ENCODE peak calls at places on chromosomes 3 and 15, in five cellular contexts. One of them, this sample, is unnamed.

GRCh38 chr3:112053229-112053628 is 18.7 kb downstream of the TMPRSS7 start:
- DNase-seq in left lung: no peak
- DNase-seq in HAP-1: peak; percentile 11
- DNase-seq in GM23338: no peak
- DNase-seq in HepG2: no peak
- DNase-seq in this sample: no peak

GRCh38 chr15:74817370-74817737 is 4.7 kb downstream of the LMAN1L start:
- DNase-seq in left lung: no peak
- DNase-seq in HAP-1: peak; percentile 53
- DNase-seq in GM23338: no peak
- DNase-seq in HepG2: peak; percentile 56
- DNase-seq in this sample: no peak

GRCh38 chr3:188780188-188781147 is 391.3 kb upstream of the TPRG1 start:
- DNase-seq in left lung: peak; percentile 46
- DNase-seq in HAP-1: no peak
- DNase-seq in GM23338: no peak
- DNase-seq in HepG2: peak; percentile 4
- DNase-seq in this sample: no peak

GRCh38 chr3:111762535-111762934 is 96.5 kb upstream of the PHLDB2 start:
- DNase-seq in left lung: no peak
- DNase-seq in HAP-1: no peak
- DNase-seq in GM23338: no peak
- DNase-seq in HepG2: no peak
- DNase-seq in this sample: no peak

GRCh38 chr15:72050700-72051099 is 67.2 kb downstream of the MYO9A start:
- DNase-seq in left lung: no peak
- DNase-seq in HAP-1: no peak
- DNase-seq in GM23338: no peak
- DNase-seq in HepG2: no peak
- DNase-seq in this sample: no peak

GRCh38 chr3:65285956-65286355 is 598.2 kb upstream of the ADAMTS9 start:
- DNase-seq in left lung: no peak
- DNase-seq in HAP-1: no peak
- DNase-seq in GM23338: no peak
- DNase-seq in HepG2: no peak
- DNase-seq in this sample: no peak

GRCh38 chr3:107775958-107776357 is 253.2 kb downstream of the BBX start:
- DNase-seq in left lung: no peak
- DNase-seq in HAP-1: no peak
- DNase-seq in GM23338: no peak
- DNase-seq in HepG2: no peak
- DNase-seq in this sample: no peak

GRCh38 chr15:70100495-70101331 is 3.0 kb upstream of the TLE3 start:
- DNase-seq in left lung: peak; percentile 77
- DNase-seq in HAP-1: peak; percentile 77
- DNase-seq in GM23338: peak; percentile 53
- DNase-seq in HepG2: peak; percentile 12
- DNase-seq in this sample: peak; percentile 66

GRCh38 chr15:85339976-85340665 is 40.3 kb upstream of the AKAP13 start:
- DNase-seq in left lung: no peak
- DNase-seq in HAP-1: no peak
- DNase-seq in GM23338: no peak
- DNase-seq in HepG2: no peak
- DNase-seq in this sample: no peak

GRCh38 chr3:37127340-37127739 is 47.0 kb downstream of the LRRFIP2 start:
- DNase-seq in left lung: no peak
- DNase-seq in HAP-1: no peak
- DNase-seq in GM23338: no peak
- DNase-seq in HepG2: peak; percentile 85
- DNase-seq in this sample: no peak

GRCh38 chr3:79253704-79254103 is 514.1 kb downstream of the ROBO1 start:
- DNase-seq in left lung: no peak
- DNase-seq in HAP-1: no peak
- DNase-seq in GM23338: no peak
- DNase-seq in HepG2: no peak
- DNase-seq in this sample: no peak

GRCh38 chr3:186099178-186099577 is 9.7 kb downstream of the ETV5 start:
- DNase-seq in left lung: peak; percentile 43
- DNase-seq in HAP-1: no peak
- DNase-seq in GM23338: no peak
- DNase-seq in HepG2: no peak
- DNase-seq in this sample: peak; percentile 8

GRCh38 chr3:112097378-112097777 is 11.2 kb downstream of the C3orf52 start:
- DNase-seq in left lung: no peak
- DNase-seq in HAP-1: no peak
- DNase-seq in GM23338: no peak
- DNase-seq in HepG2: peak; percentile 48
- DNase-seq in this sample: peak; percentile 89

GRCh38 chr3:63689285-63689684 is 36.8 kb downstream of the SNTN start:
- DNase-seq in left lung: no peak
- DNase-seq in HAP-1: no peak
- DNase-seq in GM23338: no peak
- DNase-seq in HepG2: no peak
- DNase-seq in this sample: no peak

GRCh38 chr15:90571063-90571541 is 41.4 kb downstream of the CRTC3 start:
- DNase-seq in left lung: peak; percentile 64
- DNase-seq in HAP-1: no peak
- DNase-seq in GM23338: no peak
- DNase-seq in HepG2: no peak
- DNase-seq in this sample: no peak

GRCh38 chr3:181278468-181279238 is 289.1 kb upstream of the DNAJC19 start:
- DNase-seq in left lung: no peak
- DNase-seq in HAP-1: peak; percentile 6
- DNase-seq in GM23338: peak; percentile 21
- DNase-seq in HepG2: no peak
- DNase-seq in this sample: no peak

GRCh38 chr3:121627622-121628021 is 33.1 kb downstream of the HCLS1 start:
- DNase-seq in left lung: no peak
- DNase-seq in HAP-1: no peak
- DNase-seq in GM23338: no peak
- DNase-seq in HepG2: no peak
- DNase-seq in this sample: no peak

GRCh38 chr15:43872416-43873020 is 45.7 kb downstream of the WDR76 start:
- DNase-seq in left lung: no peak
- DNase-seq in HAP-1: peak; percentile 62
- DNase-seq in GM23338: peak; percentile 92
- DNase-seq in HepG2: peak; percentile 57
- DNase-seq in this sample: peak; percentile 66

GRCh38 chr3:191356586-191357439 is 26.5 kb upstream of the UTS2B start:
- DNase-seq in left lung: peak; percentile 34
- DNase-seq in HAP-1: peak; percentile 63
- DNase-seq in GM23338: peak; percentile 29
- DNase-seq in HepG2: no peak
- DNase-seq in this sample: peak; percentile 52

DNA sequence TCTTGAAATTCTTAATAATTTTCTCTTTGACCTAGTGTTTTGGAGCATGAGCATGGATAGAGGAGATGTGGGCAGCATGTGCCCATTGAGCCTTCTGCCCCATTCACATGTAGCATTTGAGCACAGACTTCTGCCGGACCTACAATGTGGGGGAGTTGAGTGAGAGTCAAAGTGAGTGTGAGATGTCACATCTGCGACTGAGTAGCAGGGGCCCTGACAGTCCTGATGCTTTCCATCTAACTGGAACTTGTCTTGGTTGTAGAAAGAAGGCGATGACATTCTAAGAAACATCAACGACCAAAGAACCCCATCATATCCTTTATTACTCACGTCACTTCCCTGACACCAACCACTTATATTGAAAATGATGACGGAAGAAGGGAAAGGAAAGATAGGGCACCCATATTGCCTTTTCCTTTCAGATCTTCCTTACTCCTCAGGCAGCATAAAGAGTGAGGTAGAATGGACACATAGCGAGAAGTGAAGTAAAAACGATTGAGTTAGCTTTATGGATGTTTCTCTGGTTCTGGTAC is 30.5 kb downstream of the SMAD3 start:
- DNase-seq in left lung: no peak
- DNase-seq in HAP-1: no peak
- DNase-seq in GM23338: no peak
- DNase-seq in HepG2: no peak
- DNase-seq in this sample: no peak
- H3K4me1 ChIP-seq in left lung: peaks cover 79% of the 10 kb centered on the region
- H3K4me1 ChIP-seq in HAP-1: peaks cover 10% of the 10 kb centered on the region
- H3K4me1 ChIP-seq in GM23338: peaks cover 19% of the 10 kb centered on the region
- H3K4me1 ChIP-seq in HepG2: peaks cover 44% of the 10 kb centered on the region
- H3K4me1 ChIP-seq in this sample: peaks cover 65% of the 10 kb centered on the region

GRCh38 chr3:120177151-120177550 is 82.9 kb upstream of the GSK3B start:
- DNase-seq in left lung: peak; percentile 62
- DNase-seq in HAP-1: no peak
- DNase-seq in GM23338: peak; percentile 28
- DNase-seq in HepG2: peak; percentile 49
- DNase-seq in this sample: peak; percentile 86
- H3K4me3 ChIP-seq in left lung: no peak overlapping the region
- H3K4me3 ChIP-seq in HAP-1: no peak overlapping the region
- H3K4me3 ChIP-seq in GM23338: no peak overlapping the region
- H3K4me3 ChIP-seq in HepG2: peak overlapping the region; percentile 49
- H3K4me3 ChIP-seq in this sample: no peak overlapping the region

GRCh38 chr15:66780172-66780972 is 78.3 kb downstream of the SMAD6 start:
- DNase-seq in left lung: no peak
- DNase-seq in HAP-1: no peak
- DNase-seq in GM23338: no peak
- DNase-seq in HepG2: no peak
- DNase-seq in this sample: peak; percentile 95

GRCh38 chr15:66784174-66784573 is 82.1 kb downstream of the SMAD6 start:
- DNase-seq in left lung: no peak
- DNase-seq in HAP-1: no peak
- DNase-seq in GM23338: no peak
- DNase-seq in HepG2: no peak
- DNase-seq in this sample: no peak

GRCh38 chr15:66783327-66784124 is 81.5 kb downstream of the SMAD6 start:
- DNase-seq in left lung: no peak
- DNase-seq in HAP-1: no peak
- DNase-seq in GM23338: no peak
- DNase-seq in HepG2: no peak
- DNase-seq in this sample: no peak

GRCh38 chr15:66780973-66781718 is 79.1 kb downstream of the SMAD6 start:
- DNase-seq in left lung: no peak
- DNase-seq in HAP-1: no peak
- DNase-seq in GM23338: no peak
- DNase-seq in HepG2: no peak
- DNase-seq in this sample: no peak

GRCh38 chr15:66782785-66783184 is 80.7 kb downstream of the SMAD6 start:
- DNase-seq in left lung: no peak
- DNase-seq in HAP-1: no peak
- DNase-seq in GM23338: no peak
- DNase-seq in HepG2: no peak
- DNase-seq in this sample: no peak
- H3K4me1 ChIP-seq in left lung: no peaks in the 10 kb centered on the region
- H3K4me1 ChIP-seq in HAP-1: no peaks in the 10 kb centered on the region
- H3K4me1 ChIP-seq in GM23338: peaks cover 4% of the 10 kb centered on the region
- H3K4me1 ChIP-seq in HepG2: peaks cover 34% of the 10 kb centered on the region
- H3K4me1 ChIP-seq in this sample: peaks cover 80% of the 10 kb centered on the region

DNA sequence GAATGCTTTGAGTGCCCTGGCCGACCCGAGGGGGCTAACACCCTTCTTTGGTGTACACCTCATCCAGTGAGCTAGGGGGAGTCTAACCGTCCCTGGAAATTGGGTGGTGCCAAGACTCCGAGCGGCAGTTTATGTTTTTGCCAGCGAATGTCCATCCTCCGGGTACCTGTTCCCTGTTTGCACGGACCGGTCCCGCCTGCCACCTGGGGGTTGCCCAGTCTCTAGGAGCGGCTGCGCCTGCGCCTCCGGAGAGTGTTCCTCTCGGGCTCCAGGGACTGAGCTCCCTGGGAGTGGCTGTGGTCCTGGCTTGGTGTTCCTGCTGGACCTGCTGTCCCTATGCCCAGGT is 913 bp upstream of the WNT7A start:
- DNase-seq in left lung: no peak
- DNase-seq in HAP-1: no peak
- DNase-seq in GM23338: peak; percentile 67
- DNase-seq in HepG2: no peak
- DNase-seq in this sample: no peak
- H3K4me3 ChIP-seq in left lung: no peak overlapping the region
- H3K4me3 ChIP-seq in HAP-1: no peak overlapping the region
- H3K4me3 ChIP-seq in GM23338: peak overlapping the region; percentile 73
- H3K4me3 ChIP-seq in HepG2: no peak overlapping the region
- H3K4me3 ChIP-seq in this sample: no peak overlapping the region

GRCh38 chr3:59367150-59367549 is 317.3 kb upstream of the CFAP20DC start:
- DNase-seq in left lung: no peak
- DNase-seq in HAP-1: no peak
- DNase-seq in GM23338: no peak
- DNase-seq in HepG2: no peak
- DNase-seq in this sample: no peak

GRCh38 chr3:59368887-59369286 is 319.1 kb upstream of the CFAP20DC start:
- DNase-seq in left lung: no peak
- DNase-seq in HAP-1: no peak
- DNase-seq in GM23338: no peak
- DNase-seq in HepG2: no peak
- DNase-seq in this sample: no peak

GRCh38 chr3:59366218-59366617 is 316.4 kb upstream of the CFAP20DC start:
- DNase-seq in left lung: no peak
- DNase-seq in HAP-1: no peak
- DNase-seq in GM23338: no peak
- DNase-seq in HepG2: no peak
- DNase-seq in this sample: no peak

GRCh38 chr3:59364471-59364870 is 314.6 kb upstream of the CFAP20DC start:
- DNase-seq in left lung: no peak
- DNase-seq in HAP-1: no peak
- DNase-seq in GM23338: no peak
- DNase-seq in HepG2: no peak
- DNase-seq in this sample: no peak
- H3K4me1 ChIP-seq in left lung: peaks cover 6% of the 10 kb centered on the region
- H3K4me1 ChIP-seq in HAP-1: no peaks in the 10 kb centered on the region
- H3K4me1 ChIP-seq in GM23338: no peaks in the 10 kb centered on the region
- H3K4me1 ChIP-seq in HepG2: no peaks in the 10 kb centered on the region
- H3K4me1 ChIP-seq in this sample: no peaks in the 10 kb centered on the region

GRCh38 chr3:150296123-150296750 is 111.9 kb upstream of the TSC22D2 start:
- DNase-seq in left lung: no peak
- DNase-seq in HAP-1: no peak
- DNase-seq in GM23338: no peak
- DNase-seq in HepG2: no peak
- DNase-seq in this sample: no peak

GRCh38 chr3:150296966-150297365 is 111.1 kb upstream of the TSC22D2 start:
- DNase-seq in left lung: no peak
- DNase-seq in HAP-1: peak; percentile 33
- DNase-seq in GM23338: peak; percentile 60
- DNase-seq in HepG2: no peak
- DNase-seq in this sample: no peak

GRCh38 chr3:150292891-150293290 is 115.2 kb upstream of the TSC22D2 start:
- DNase-seq in left lung: no peak
- DNase-seq in HAP-1: no peak
- DNase-seq in GM23338: no peak
- DNase-seq in HepG2: no peak
- DNase-seq in this sample: no peak

GRCh38 chr3:150291515-150291914 is 116.6 kb upstream of the TSC22D2 start:
- DNase-seq in left lung: no peak
- DNase-seq in HAP-1: no peak
- DNase-seq in GM23338: no peak
- DNase-seq in HepG2: no peak
- DNase-seq in this sample: no peak

GRCh38 chr3:150293401-150294001 is 114.6 kb upstream of the TSC22D2 start:
- DNase-seq in left lung: no peak
- DNase-seq in HAP-1: no peak
- DNase-seq in GM23338: no peak
- DNase-seq in HepG2: no peak
- DNase-seq in this sample: no peak
- H3K4me3 ChIP-seq in left lung: no peak overlapping the region
- H3K4me3 ChIP-seq in HAP-1: no peak overlapping the region
- H3K4me3 ChIP-seq in GM23338: no peak overlapping the region
- H3K4me3 ChIP-seq in HepG2: no peak overlapping the region
- H3K4me3 ChIP-seq in this sample: no peak overlapping the region

GRCh38 chr3:195257454-195258448 is 13.2 kb downstream of the XXYLT1 start:
- DNase-seq in left lung: no peak
- DNase-seq in HAP-1: no peak
- DNase-seq in GM23338: no peak
- DNase-seq in HepG2: no peak
- DNase-seq in this sample: no peak
- H3K4me1 ChIP-seq in left lung: peaks cover 29% of the 10 kb centered on the region
- H3K4me1 ChIP-seq in HAP-1: peaks cover 19% of the 10 kb centered on the region
- H3K4me1 ChIP-seq in GM23338: peaks cover 28% of the 10 kb centered on the region
- H3K4me1 ChIP-seq in HepG2: peaks cover 31% of the 10 kb centered on the region
- H3K4me1 ChIP-seq in this sample: peaks cover 43% of the 10 kb centered on the region